ENCODE peak calls at places on chromosome 22, in nine cellular contexts. O, R, G, A, N, I, F, J and B are unnamed samples.

GRCh38 chr22:30647536-30647935 is 12.0 kb downstream of the SLC35E4 start:
- DNase-seq in J (no peak), O (no peak), G (no peak), N (no peak), I (no peak), F (no peak), A (no peak), R (no peak), B (no peak)

GRCh38 chr22:40898850-40899357 is 37.0 kb upstream of the DNAJB7 start:
- DNase-seq in J (no peak), A (no peak), N (no peak), F (peak; percentile 72), I (no peak), O (no peak), G (peak; percentile 55), R (no peak), B (no peak)

GRCh38 chr22:33354928-33355327 is 296.7 kb upstream of the SYN3 start:
- DNase-seq in N (no peak), J (no peak), A (no peak), I (no peak), R (no peak), O (no peak), G (no peak), F (no peak), B (no peak)

GRCh38 chr22:35711336-35711735 is 6.3 kb upstream of the APOL5 start:
- DNase-seq in J (no peak), F (no peak), G (no peak), N (no peak), R (no peak), I (no peak), A (no peak), O (no peak), B (no peak)

GRCh38 chr22:41234815-41235687 is 5.7 kb downstream of the CHADL start:
- DNase-seq in J (peak; percentile 94), G (no peak), A (no peak), O (no peak), N (peak; percentile 81), R (no peak), F (no peak), I (no peak), B (no peak)

GRCh38 chr22:25370322-25370721 is 150.9 kb downstream of the CRYBB2 start:
- DNase-seq in N (no peak), J (no peak), G (no peak), F (no peak), I (no peak), A (no peak), R (no peak), O (no peak), B (no peak)

GRCh38 chr22:32839776-32840571 is 38.5 kb downstream of the TIMP3 start:
- DNase-seq in G (no peak), J (peak; percentile 85), N (no peak), F (no peak), I (no peak), A (no peak), O (no peak), R (no peak), B (no peak)

GRCh38 chr22:29638678-29639077 is 35.2 kb downstream of the NF2 start:
- DNase-seq in G (no peak), J (no peak), R (no peak), A (no peak), F (no peak), N (no peak), I (no peak), O (no peak), B (no peak)

GRCh38 chr22:47297261-47298016 is 535.0 kb downstream of the TBC1D22A start:
- DNase-seq in R (no peak), J (no peak), N (no peak), I (no peak), G (no peak), O (no peak), A (no peak), F (no peak), B (peak; percentile 8)

GRCh38 chr22:47156352-47157092 is 394.1 kb downstream of the TBC1D22A start:
- DNase-seq in I (no peak), A (no peak), N (no peak), R (no peak), G (no peak), J (no peak), F (no peak), O (peak; percentile 56), B (no peak)

GRCh38 chr22:37498289-37498909 is 12.2 kb upstream of the MFNG start:
- DNase-seq in J (no peak), A (peak; percentile 76), I (peak; percentile 68), N (no peak), G (peak; percentile 20), F (peak; percentile 89), R (peak; percentile 77), O (peak; percentile 64), B (peak; percentile 71)
- TF ChIP-seq CTCF in J (peak; percentile 42), A (peak; percentile 77), I (peak; percentile 55), N (peak; percentile 51), G (peak; percentile 72), F (peak; percentile 71), R (peak; percentile 76), O (peak; percentile 50), B (peak; percentile 39)

GRCh38 chr22:27711756-27712155 is 89.8 kb downstream of the MN1 start:
- DNase-seq in R (no peak), A (no peak), I (no peak), F (no peak), O (no peak), J (no peak), G (no peak), N (no peak), B (no peak)

GRCh38 chr22:27714076-27714475 is 87.5 kb downstream of the MN1 start:
- DNase-seq in F (no peak), N (no peak), I (no peak), G (no peak), R (no peak), J (no peak), A (no peak), O (no peak), B (no peak)

GRCh38 chr22:27717094-27717493 is 84.5 kb downstream of the MN1 start:
- DNase-seq in N (no peak), F (no peak), R (no peak), I (no peak), J (no peak), G (no peak), A (no peak), O (no peak), B (no peak)

GRCh38 chr22:27716074-27716473 is 85.5 kb downstream of the MN1 start:
- DNase-seq in O (no peak), R (no peak), I (no peak), A (no peak), G (no peak), N (no peak), J (no peak), F (no peak), B (no peak)

DNA sequence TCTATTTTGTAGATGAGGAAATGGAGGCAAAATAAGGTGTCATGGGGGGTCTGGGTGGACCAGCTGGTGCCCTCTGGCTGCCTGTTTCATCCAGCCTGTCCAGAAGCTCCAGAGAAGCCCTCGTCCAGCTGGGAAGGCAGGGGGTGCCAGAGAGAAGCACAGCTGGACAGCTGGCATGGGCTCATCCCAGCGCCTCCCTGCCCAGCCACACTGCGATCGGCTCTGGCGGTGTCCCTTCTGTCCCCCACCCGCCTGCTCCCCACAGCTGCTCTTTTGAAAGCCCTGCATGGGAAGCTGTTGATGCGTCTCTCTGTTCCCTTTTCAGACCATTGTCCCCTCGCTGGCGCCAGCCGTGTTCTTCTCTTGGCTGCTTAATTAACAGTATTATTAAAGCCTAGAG is 86.5 kb downstream of the MN1 start:
- DNase-seq in N (no peak), F (no peak), O (no peak), R (no peak), A (no peak), J (no peak), I (peak; percentile 56), G (no peak), B (no peak)
- TF ChIP-seq CTCF in N (no peak), F (no peak), O (no peak), R (no peak), A (no peak), J (no peak), I (peak; percentile 25), G (no peak), B (no peak)

GRCh38 chr22:22854466-22854865 is 33.1 kb upstream of the IGLL5 start:
- DNase-seq in O (no peak), N (no peak), J (no peak), I (no peak), F (no peak), R (no peak), A (no peak), G (no peak), B (no peak)

GRCh38 chr22:22856885-22857606 is 30.6 kb upstream of the IGLL5 start:
- DNase-seq in N (no peak), I (no peak), A (no peak), O (no peak), G (no peak), R (no peak), F (no peak), J (no peak), B (no peak)

GRCh38 chr22:22855085-22855484 is 32.5 kb upstream of the IGLL5 start:
- DNase-seq in A (no peak), O (no peak), J (no peak), F (no peak), I (no peak), R (no peak), N (no peak), G (no peak), B (no peak)

GRCh38 chr22:22856364-22856763 is 31.3 kb upstream of the IGLL5 start:
- DNase-seq in J (no peak), N (no peak), R (no peak), A (no peak), I (no peak), O (no peak), G (no peak), F (no peak), B (no peak)

GRCh38 chr22:22855617-22856308 is 31.9 kb upstream of the IGLL5 start:
- DNase-seq in F (peak; percentile 64), O (no peak), I (no peak), J (no peak), R (peak; percentile 45), G (no peak), A (peak; percentile 58), N (no peak), B (no peak)
- TF ChIP-seq CTCF in F (peak; percentile 34), O (no peak), I (peak; percentile 37), J (no peak), R (peak; percentile 37), G (peak; percentile 56), A (peak; percentile 54), N (peak; percentile 2), B (no peak)

GRCh38 chr22:50626314-50626855 is 1.6 kb downstream of the ARSA start:
- DNase-seq in R (no peak), F (no peak), I (peak; percentile 63), A (no peak), J (peak; percentile 20), O (no peak), N (no peak), G (no peak), B (peak; percentile 24)

GRCh38 chr22:50627452-50627913 is 469 bp downstream of the ARSA start:
- DNase-seq in R (no peak), G (no peak), O (no peak), I (no peak), N (peak; percentile 59), J (no peak), F (peak; percentile 32), A (peak; percentile 59), B (peak; percentile 28)

GRCh38 chr22:50628543-50629134 is 687 bp upstream of the ARSA start:
- DNase-seq in R (no peak), I (peak; percentile 62), G (no peak), O (no peak), N (no peak), F (no peak), J (no peak), A (no peak), B (peak; percentile 21)

GRCh38 chr22:50626856-50627451 is 998 bp downstream of the ARSA start:
- DNase-seq in J (no peak), O (no peak), F (no peak), N (peak; percentile 50), I (peak; percentile 68), R (no peak), G (no peak), A (no peak), B (peak; percentile 28)

GRCh38 chr22:50627914-50628542 is at the start of gene ARSA:
- DNase-seq in N (peak; percentile 88), I (peak; percentile 92), A (peak; percentile 83), F (peak; percentile 93), G (peak; percentile 77), O (peak; percentile 87), J (peak; percentile 88), R (peak; percentile 80), B (peak; percentile 82)
- TF ChIP-seq CTCF in N (no peak), I (peak; percentile 31), A (no peak), F (peak; percentile 57), G (peak; percentile 54), O (peak; percentile 34), J (peak; percentile 33), R (no peak), B (peak; percentile 50)